ENCODE peak calls at places on chromosome 18, in seven cellular contexts. N, S, F, P, W, D and L are unnamed samples.

GRCh38 chr18:6757966-6758365 is 28.4 kb downstream of the ARHGAP28 start:
- DNase-seq in N (no peak), S (no peak), F (no peak), P (no peak), W (no peak), D (no peak), L (no peak)

GRCh38 chr18:22171839-22172582 is 2.6 kb downstream of the GATA6 start:
- DNase-seq in N (no peak), S (no peak), F (peak), P (peak), W (no peak), D (no peak), L (no peak)

GRCh38 chr18:59540356-59540755 is 156.9 kb downstream of the CCBE1 start:
- DNase-seq in N (no peak), S (no peak), F (no peak), P (no peak), W (no peak), D (no peak), L (no peak)

GRCh38 chr18:77405096-77405495 is 155.4 kb downstream of the GALR1 start:
- DNase-seq in N (no peak), S (no peak), F (no peak), P (no peak), W (no peak), D (no peak), L (no peak)

GRCh38 chr18:75923169-75923568 is 495.7 kb upstream of the SMIM21 start:
- DNase-seq in N (no peak), S (no peak), F (peak), P (no peak), W (peak), D (no peak), L (peak)

GRCh38 chr18:49026501-49027378 is 76.0 kb upstream of the SMAD7 start:
- DNase-seq in N (no peak), S (no peak), F (no peak), P (peak), W (no peak), D (no peak), L (peak)

GRCh38 chr18:48314694-48315093 is 94.5 kb downstream of the ZBTB7C start:
- DNase-seq in N (no peak), S (no peak), F (no peak), P (no peak), W (no peak), D (no peak), L (no peak)

GRCh38 chr18:44723366-44723765 is 42.7 kb downstream of the SETBP1 start:
- DNase-seq in N (no peak), S (no peak), F (no peak), P (no peak), W (no peak), D (no peak), L (no peak)

GRCh38 chr18:74930616-74931015 is 278.3 kb downstream of the PTGR3 start:
- DNase-seq in N (no peak), S (no peak), F (no peak), P (no peak), W (no peak), D (no peak), L (no peak)

GRCh38 chr18:48824231-48824970 is 126.4 kb downstream of the SMAD7 start:
- DNase-seq in N (no peak), S (no peak), F (no peak), P (peak), W (no peak), D (no peak), L (peak)

GRCh38 chr18:79139206-79139605 is 70.0 kb downstream of the ATP9B start:
- DNase-seq in N (no peak), S (no peak), F (no peak), P (no peak), W (no peak), D (no peak), L (no peak)

GRCh38 chr18:58046087-58046793 is 2.2 kb downstream of the NEDD4L start:
- DNase-seq in N (no peak), S (no peak), F (no peak), P (no peak), W (no peak), D (no peak), L (no peak)

GRCh38 chr18:74290831-74291770 is 662 bp downstream of the CYB5A start:
- DNase-seq in N (peak), S (no peak), F (peak), P (no peak), W (no peak), D (peak), L (peak)

GRCh38 chr18:8609711-8610441 is 639 bp downstream of the RAB12 start:
- DNase-seq in N (peak), S (no peak), F (peak), P (peak), W (peak), D (no peak), L (no peak)

GRCh38 chr18:76524900-76525698 is 30.1 kb upstream of the ZNF516 start:
- DNase-seq in N (peak), S (no peak), F (no peak), P (no peak), W (no peak), D (peak), L (no peak)

GRCh38 chr18:48531082-48531403 is 7.8 kb upstream of the CTIF start:
- DNase-seq in N (no peak), S (no peak), F (no peak), P (no peak), W (no peak), D (no peak), L (no peak)

GRCh38 chr18:48832961-48833700 is 117.6 kb downstream of the SMAD7 start:
- DNase-seq in N (no peak), S (peak), F (no peak), P (peak), W (no peak), D (peak), L (peak)

GRCh38 chr18:61572871-61573270 is 239.6 kb downstream of the CDH20 start:
- DNase-seq in N (no peak), S (no peak), F (no peak), P (no peak), W (no peak), D (no peak), L (no peak)

GRCh38 chr18:54127759-54128378 is 96.6 kb downstream of the MBD2 start:
- DNase-seq in N (peak), S (no peak), F (no peak), P (peak), W (no peak), D (no peak), L (no peak)

GRCh38 chr18:54613174-54613573 is 22.1 kb downstream of the DYNAP start:
- DNase-seq in N (no peak), S (no peak), F (no peak), P (no peak), W (no peak), D (no peak), L (no peak)

GRCh38 chr18:60671022-60671421 is 298.4 kb upstream of the MC4R start:
- DNase-seq in N (no peak), S (no peak), F (no peak), P (no peak), W (no peak), D (no peak), L (no peak)

GRCh38 chr18:42275138-42275535 is 320.1 kb downstream of the PIK3C3 start:
- DNase-seq in N (no peak), S (no peak), F (no peak), P (no peak), W (no peak), D (no peak), L (no peak)

GRCh38 chr18:37434161-37434860 is 131.3 kb downstream of the CELF4 start:
- DNase-seq in N (no peak), S (no peak), F (no peak), P (no peak), W (no peak), D (no peak), L (no peak)

GRCh38 chr18:69943021-69943420 is 4.7 kb downstream of the CD226 start:
- DNase-seq in N (no peak), S (no peak), F (no peak), P (no peak), W (no peak), D (no peak), L (no peak)

GRCh38 chr18:32349728-32350395 is 120.8 kb downstream of the GAREM1 start:
- DNase-seq in N (peak), S (peak), F (peak), P (peak), W (peak), D (peak), L (peak)

GRCh38 chr18:49238433-49239042 is 221.9 kb downstream of the DYM start:
- DNase-seq in N (peak), S (no peak), F (no peak), P (no peak), W (no peak), D (peak), L (no peak)

GRCh38 chr18:49898421-49898820 is 85.1 kb upstream of the ACAA2 start:
- DNase-seq in N (peak), S (no peak), F (no peak), P (peak), W (peak), D (peak), L (no peak)

GRCh38 chr18:61676763-61677434 is 215.9 kb downstream of the RNF152 start:
- DNase-seq in N (no peak), S (no peak), F (no peak), P (no peak), W (no peak), D (no peak), L (no peak)

GRCh38 chr18:35807942-35808341 is 164.5 kb upstream of the RMP24 start:
- DNase-seq in N (no peak), S (no peak), F (no peak), P (no peak), W (no peak), D (no peak), L (no peak)

GRCh38 chr18:35808796-35809195 is 163.7 kb upstream of the RMP24 start:
- DNase-seq in N (no peak), S (no peak), F (no peak), P (no peak), W (no peak), D (no peak), L (no peak)

DNA sequence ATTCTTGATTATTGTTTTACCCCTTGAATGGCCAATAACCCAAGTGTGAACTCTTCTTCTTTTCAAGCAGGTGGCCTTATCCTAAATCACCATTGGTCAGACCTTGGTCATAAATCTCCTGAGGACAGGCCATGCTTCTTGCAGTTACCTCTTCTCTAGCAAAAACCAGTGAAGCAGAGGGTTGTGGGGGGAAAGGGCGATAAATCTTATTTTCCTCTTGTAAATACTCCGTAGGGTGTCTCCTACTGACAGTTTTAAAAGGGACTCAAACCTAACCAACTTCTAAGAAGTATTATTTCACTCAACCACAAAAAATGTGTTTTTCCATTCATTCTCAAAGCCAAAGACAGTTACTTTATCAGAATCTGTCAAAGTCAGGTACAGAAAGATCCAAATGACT is 168.1 kb upstream of the RMP24 start:
- DNase-seq in N (no peak), S (no peak), F (no peak), P (no peak), W (no peak), D (no peak), L (no peak)
- TF ChIP-seq CTCF in N (no peak), S (no peak), F (no peak), P (no peak), W (no peak), D (no peak), L (no peak)

GRCh38 chr18:28794459-28795245 is 617.7 kb upstream of the CDH2 start:
- DNase-seq in N (no peak), S (peak), F (no peak), P (no peak), W (no peak), D (peak), L (no peak)
- H3K27ac ChIP-seq in N (no peak), S (no peak), F (no peak), P (no peak), W (peak), D (peak), L (no peak)

GRCh38 chr18:23627325-23627724 is 35.4 kb downstream of the ANKRD29 start:
- DNase-seq in N (no peak), S (peak), F (no peak), P (no peak), W (no peak), D (peak), L (no peak)

GRCh38 chr18:23629444-23629946 is 33.2 kb downstream of the ANKRD29 start:
- DNase-seq in N (no peak), S (no peak), F (no peak), P (no peak), W (no peak), D (no peak), L (no peak)

GRCh38 chr18:23631312-23631711 is 31.4 kb downstream of the ANKRD29 start:
- DNase-seq in N (no peak), S (no peak), F (no peak), P (no peak), W (no peak), D (no peak), L (no peak)

GRCh38 chr18:23626451-23627279 is 36.0 kb downstream of the ANKRD29 start:
- DNase-seq in N (no peak), S (peak), F (no peak), P (no peak), W (no peak), D (peak), L (no peak)

DNA sequence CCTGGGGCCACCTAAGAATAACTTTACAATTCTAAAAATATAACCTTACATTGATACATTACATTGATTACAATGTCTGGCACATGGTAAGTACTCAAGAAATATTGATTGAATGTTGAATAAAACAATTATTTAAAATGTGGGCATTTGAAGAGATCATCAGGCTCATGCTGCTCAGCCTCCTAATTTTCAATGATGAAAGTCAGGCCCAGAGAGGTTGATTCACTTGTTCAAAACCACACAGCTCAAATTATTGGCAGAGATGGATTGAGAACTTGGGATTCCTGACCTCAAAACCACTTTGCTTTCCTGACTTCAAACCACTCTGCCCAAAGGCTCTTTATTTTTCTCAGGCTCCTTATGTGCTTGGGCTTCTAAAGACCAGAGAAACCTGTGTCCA is 34.7 kb downstream of the ANKRD29 start:
- DNase-seq in N (no peak), S (no peak), F (no peak), P (no peak), W (no peak), D (no peak), L (no peak)
- TF ChIP-seq CTCF in N (no peak), S (no peak), F (no peak), P (no peak), W (no peak), D (no peak), L (no peak)

GRCh38 chr18:46387426-46388131 is 269.4 kb downstream of the LOXHD1 start:
- DNase-seq in N (no peak), S (no peak), F (no peak), P (no peak), W (no peak), D (peak), L (no peak)
- H3K27ac ChIP-seq in N (peak), S (no peak), F (no peak), P (no peak), W (peak), D (peak), L (peak)

DNA sequence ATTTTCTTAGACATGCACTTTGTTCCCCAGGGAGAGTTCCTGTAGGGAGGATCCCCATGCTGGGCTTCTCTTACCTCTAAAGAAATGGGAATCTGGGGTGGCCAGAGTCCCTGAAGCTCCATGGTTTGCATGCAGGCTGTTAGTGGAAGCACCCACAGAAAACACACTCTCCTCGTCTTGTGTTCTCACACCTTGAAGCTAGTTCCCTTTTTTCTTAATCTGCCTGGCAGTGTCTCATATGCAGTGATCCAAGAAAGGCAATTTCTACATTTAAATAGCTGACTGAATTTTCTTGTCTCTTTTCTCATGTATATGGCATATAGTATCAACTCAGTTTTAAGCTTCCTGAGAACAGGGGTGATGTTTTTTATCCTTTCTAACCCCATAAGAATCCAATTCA is 65.0 kb downstream of the LINC00305 start:
- DNase-seq in N (no peak), S (no peak), F (no peak), P (no peak), W (no peak), D (no peak), L (no peak)
- TF ChIP-seq CTCF in N (no peak), S (no peak), F (no peak), P (no peak), W (no peak), D (no peak), L (no peak)